ENCODE peak calls at places on chromosome 10, in seven cellular contexts. M is nephron progenitor cell, G is nucleus accumbens, W is astrocyte of the spinal cord, P is erythroblast, Z is iris pigment epithelial cell, V is left ventricle myocardium inferior. B is an unnamed sample.

GRCh38 chr10:61136151-61136550 is 192.2 kb upstream of the RHOBTB1 start:
- DNase-seq in Z (peak), G (no peak), P (no peak), M (no peak), V (no peak), W (no peak), B (no peak)

GRCh38 chr10:80515511-80515910 is 22.2 kb upstream of the SH2D4B start:
- DNase-seq in Z (no peak), W (no peak), V (no peak), G (no peak), M (no peak), P (no peak), B (no peak)

GRCh38 chr10:102780246-102780645 is 36.5 kb downstream of the WBP1L start:
- DNase-seq in M (no peak), V (no peak), G (no peak), W (peak), Z (peak), P (no peak), B (no peak)

GRCh38 chr10:32328499-32328898 is 18.5 kb downstream of the EPC1 start:
- DNase-seq in Z (no peak), M (no peak), V (no peak), W (no peak), P (no peak), G (no peak), B (no peak)

GRCh38 chr10:117609095-117609821 is 66.7 kb downstream of the EMX2 start:
- DNase-seq in G (no peak), M (no peak), W (peak), V (peak), P (no peak), Z (peak), B (no peak)

GRCh38 chr10:114684822-114685209 is 26.7 kb upstream of the ABLIM1 start:
- DNase-seq in G (no peak), P (no peak), W (peak), M (no peak), Z (peak), V (no peak), B (peak)

GRCh38 chr10:88865281-88865876 is 13.7 kb upstream of the ANKRD22 start:
- DNase-seq in P (peak), V (no peak), G (no peak), W (peak), Z (no peak), M (no peak), B (no peak)

GRCh38 chr10:772227-772637 is 82.8 kb upstream of the DIP2C start:
- DNase-seq in V (no peak), P (no peak), M (no peak), G (no peak), W (no peak), Z (no peak), B (no peak)

GRCh38 chr10:102468683-102469082 is 17.3 kb upstream of the C10orf95 start:
- DNase-seq in M (no peak), P (no peak), V (no peak), G (no peak), W (no peak), Z (no peak), B (no peak)

GRCh38 chr10:112361951-112362770 is 11.8 kb upstream of the ACSL5 start:
- DNase-seq in G (peak), V (peak), Z (peak), M (peak), P (no peak), W (peak), B (peak)

GRCh38 chr10:121527690-121528089 is 70.6 kb downstream of the FGFR2 start:
- DNase-seq in P (no peak), G (no peak), Z (peak), W (peak), V (no peak), M (peak), B (peak)

GRCh38 chr10:86285136-86285790 is 81.3 kb downstream of the GRID1 start:
- DNase-seq in M (no peak), P (no peak), V (no peak), G (no peak), Z (no peak), W (no peak), B (no peak)

GRCh38 chr10:42780456-42780855 is 2.1 kb upstream of the BMS1 start:
- DNase-seq in Z (no peak), P (no peak), W (no peak), G (no peak), M (no peak), V (no peak), B (no peak)

GRCh38 chr10:95880704-95881103 is 27.1 kb upstream of the CC2D2B start:
- DNase-seq in W (no peak), G (no peak), Z (no peak), M (no peak), V (no peak), P (no peak), B (no peak)

GRCh38 chr10:114603943-114604342 is 54.1 kb downstream of the ABLIM1 start:
- DNase-seq in G (no peak), W (peak), P (peak), M (no peak), Z (peak), V (no peak), B (peak)

GRCh38 chr10:19783721-19784120 is 32.5 kb upstream of the PLXDC2 start:
- DNase-seq in Z (no peak), W (no peak), P (no peak), M (no peak), G (no peak), V (no peak), B (no peak)

GRCh38 chr10:117461766-117462423 is 80.7 kb upstream of the EMX2 start:
- DNase-seq in G (no peak), W (peak), V (no peak), P (peak), Z (peak), M (peak), B (peak)

GRCh38 chr10:21292763-21293517 is 232.5 kb downstream of the SKIDA1 start:
- DNase-seq in Z (peak), M (peak), W (peak), G (peak), P (no peak), V (peak), B (peak)

GRCh38 chr10:4775808-4776207 is 50.2 kb upstream of the AKR1E2 start:
- DNase-seq in V (no peak), G (no peak), W (peak), Z (peak), M (no peak), P (no peak), B (peak)

GRCh38 chr10:71718165-71718678 is 1.4 kb downstream of the C10orf105 start:
- DNase-seq in V (no peak), Z (no peak), M (no peak), G (no peak), W (no peak), P (no peak), B (no peak)

GRCh38 chr10:132634241-132634946 is 96.8 kb downstream of the INPP5A start:
- DNase-seq in G (no peak), W (no peak), Z (no peak), V (peak), P (peak), M (no peak), B (no peak)

GRCh38 chr10:58400609-58401008 is 15.4 kb downstream of the TFAM start:
- DNase-seq in P (no peak), G (no peak), Z (peak), V (no peak), W (no peak), M (no peak), B (no peak)

GRCh38 chr10:45253183-45253914 is 62.1 kb downstream of the OR13A1 start:
- DNase-seq in Z (no peak), V (no peak), P (no peak), G (no peak), M (no peak), W (no peak), B (no peak)

GRCh38 chr10:3293536-3294431 is 121.2 kb upstream of the PITRM1 start:
- DNase-seq in Z (peak), V (no peak), P (no peak), W (peak), G (no peak), M (peak), B (no peak)

GRCh38 chr10:70048309-70048708 is 4.3 kb upstream of the MACROH2A2 start:
- DNase-seq in W (no peak), V (no peak), P (no peak), M (no peak), Z (no peak), G (no peak), B (no peak)

GRCh38 chr10:17872191-17873091 is 63.3 kb downstream of the MRC1 start:
- DNase-seq in G (no peak), V (no peak), P (peak), W (peak), M (no peak), Z (peak), B (no peak)

GRCh38 chr10:83983578-83984255 is 155.6 kb upstream of the GHITM start:
- DNase-seq in V (no peak), P (no peak), G (no peak), M (peak), Z (peak), W (no peak), B (no peak)

GRCh38 chr10:43296320-43296719 is 29.5 kb upstream of the RASGEF1A start:
- DNase-seq in Z (no peak), M (no peak), W (no peak), P (no peak), G (no peak), V (no peak), B (no peak)